ENCODE peak calls at places on chromosomes 13 and 19, in ten cellular contexts. M is uterus, W is right lobe of liver, R is tibial nerve, P is body of pancreas, V is NB4, Y is GM12878, A is testis, S is breast epithelium, J is transverse colon. G is an unnamed sample.

GRCh38 chr13:76812206-76812882 is 73.9 kb downstream of the KCTD12 start:
- DNase-seq in M (no peak), W (no peak), R (peak), P (no peak), V (no peak), Y (no peak), A (peak), S (no peak), J (no peak), G (peak)

GRCh38 chr19:40736661-40737060 is 13.6 kb downstream of the ACTMAP start:
- DNase-seq in M (no peak), W (no peak), R (no peak), P (no peak), V (no peak), Y (no peak), A (no peak), S (no peak), J (no peak), G (no peak)

GRCh38 chr13:32548837-32549236 is 10.2 kb upstream of the N4BP2L2 start:
- DNase-seq in M (no peak), W (no peak), R (no peak), P (no peak), V (peak), Y (no peak), A (no peak), S (no peak), J (no peak), G (no peak)

GRCh38 chr13:35789335-35790166 is 313.1 kb upstream of the MAB21L1 start:
- DNase-seq in M (no peak), W (no peak), R (no peak), P (no peak), V (peak), Y (no peak), A (no peak), S (no peak), J (no peak), G (no peak)

GRCh38 chr13:106513608-106514007 is 21.9 kb downstream of the EFNB2 start:
- DNase-seq in M (no peak), W (no peak), R (no peak), P (no peak), V (no peak), Y (no peak), A (no peak), S (no peak), J (no peak), G (no peak)

GRCh38 chr19:56748443-56748842 is 76.9 kb upstream of the ZNF835 start:
- DNase-seq in M (peak), W (no peak), R (no peak), P (no peak), V (peak), Y (no peak), A (peak), S (no peak), J (no peak), G (peak)

GRCh38 chr13:112060431-112060830 is 6.5 kb upstream of the SOX1 start:
- DNase-seq in M (no peak), W (no peak), R (no peak), P (no peak), V (no peak), Y (no peak), A (no peak), S (no peak), J (no peak), G (no peak)

GRCh38 chr19:38255759-38256052 is 468 bp downstream of the PPP1R14A start:
- DNase-seq in M (no peak), W (no peak), R (no peak), P (peak), V (no peak), Y (no peak), A (no peak), S (no peak), J (no peak), G (no peak)

GRCh38 chr13:23350009-23350408 is 83.5 kb downstream of the SACS start:
- DNase-seq in M (no peak), W (no peak), R (no peak), P (no peak), V (no peak), Y (no peak), A (no peak), S (no peak), J (no peak), G (no peak)

GRCh38 chr19:56086671-56087430 is 34.2 kb downstream of the ZNF787 start:
- DNase-seq in M (no peak), W (no peak), R (no peak), P (no peak), V (no peak), Y (no peak), A (no peak), S (no peak), J (no peak), G (no peak)

DNA sequence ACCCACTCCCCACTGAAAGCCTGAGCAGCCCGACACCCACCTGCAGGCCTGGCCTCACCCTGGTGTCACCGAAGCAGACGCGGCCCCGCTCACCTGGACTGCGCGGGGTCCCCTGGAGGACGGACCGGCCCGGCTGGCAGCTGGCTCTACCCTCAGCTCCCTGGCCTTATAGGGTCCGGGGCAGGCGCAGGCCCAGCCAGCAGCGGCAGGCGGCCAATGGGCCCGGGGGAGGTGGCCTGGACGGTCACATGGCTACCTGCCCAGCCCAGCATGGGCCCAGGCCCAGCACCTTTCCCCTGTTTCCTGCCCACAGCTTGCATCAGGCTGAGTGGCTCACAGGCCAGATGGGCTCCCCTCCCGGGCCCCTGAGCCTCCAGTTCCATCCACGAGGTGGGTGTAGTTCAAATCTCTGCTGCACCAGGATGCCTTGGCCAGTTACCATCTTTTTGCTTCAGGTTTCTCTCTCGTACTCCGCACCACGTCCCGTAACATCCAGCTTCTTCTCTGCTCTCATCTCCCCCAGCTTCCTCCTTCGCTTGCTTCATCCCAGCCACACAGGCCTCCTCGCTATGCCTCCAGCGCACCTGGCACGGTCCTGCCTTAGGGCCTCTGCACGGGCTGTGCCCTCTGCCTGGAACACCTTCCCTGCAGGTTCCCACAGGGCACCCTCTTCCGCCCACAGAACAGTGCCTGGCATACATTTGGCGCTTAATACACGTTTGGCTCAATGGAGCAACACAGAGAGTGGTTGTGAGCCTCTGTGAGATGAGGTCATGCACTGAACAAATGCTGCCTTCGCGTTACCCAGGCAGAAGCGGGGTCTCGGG is at the start of gene PLIN4:
- DNase-seq in M (peak), W (peak), R (no peak), P (peak), V (no peak), Y (no peak), A (peak), S (peak), J (peak), G (peak)
- TF ChIP-seq POLR2A in M (peak), W (peak), R (no peak), P (no peak), V (no peak), Y (no peak), A (no peak), S (no peak), J (peak), G (no peak)

GRCh38 chr19:16896098-16896912 is 7.5 kb downstream of the F2RL3 start:
- DNase-seq in M (no peak), W (no peak), R (no peak), P (no peak), V (peak), Y (no peak), A (peak), S (no peak), J (peak), G (no peak)

GRCh38 chr19:16897572-16898056 is 8.8 kb downstream of the F2RL3 start:
- DNase-seq in M (peak), W (no peak), R (no peak), P (peak), V (no peak), Y (no peak), A (peak), S (no peak), J (peak), G (no peak)

GRCh38 chr19:16898306-16899015 is 9.7 kb downstream of the F2RL3 start:
- DNase-seq in M (no peak), W (no peak), R (no peak), P (no peak), V (no peak), Y (no peak), A (no peak), S (no peak), J (no peak), G (no peak)

GRCh38 chr19:16895467-16896097 is 6.8 kb downstream of the F2RL3 start:
- DNase-seq in M (no peak), W (no peak), R (no peak), P (no peak), V (peak), Y (no peak), A (peak), S (no peak), J (no peak), G (no peak)

DNA sequence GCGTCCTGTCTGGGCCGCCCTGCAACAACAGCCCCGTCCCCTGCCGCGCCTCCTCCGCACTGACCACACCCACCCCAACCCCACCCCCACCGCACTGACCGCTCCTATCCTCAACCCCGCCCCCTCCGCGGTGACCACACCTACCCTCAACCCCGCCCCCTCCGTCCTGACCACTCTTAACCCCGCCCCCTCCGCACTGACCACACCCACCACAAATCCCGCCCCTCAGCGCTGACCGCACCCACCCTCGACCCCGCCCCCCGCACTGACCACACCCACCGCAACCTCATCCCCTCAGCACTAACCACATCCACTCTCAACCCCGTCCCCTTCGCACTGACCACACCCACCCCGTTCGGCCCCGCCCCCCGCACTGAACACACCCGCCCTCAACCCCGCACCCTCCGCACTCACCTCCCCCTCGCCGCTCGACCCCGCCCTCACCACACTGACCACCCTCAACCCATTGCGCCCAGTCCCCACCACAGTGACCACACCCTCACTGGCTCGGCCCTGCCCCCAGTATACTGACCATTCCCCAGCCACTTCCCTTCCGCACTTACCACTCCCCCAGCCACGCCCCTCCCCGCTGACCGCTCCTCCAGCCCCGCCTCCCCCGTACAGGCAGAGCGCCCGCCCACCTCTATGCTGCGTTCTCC is 8.2 kb downstream of the F2RL3 start:
- DNase-seq in M (peak), W (peak), R (peak), P (peak), V (peak), Y (peak), A (peak), S (peak), J (peak), G (peak)
- H3K4me3 ChIP-seq in M (peak), W (peak), R (peak), P (peak), V (peak), Y (peak), A (peak), S (peak), J (peak), G (peak)

GRCh38 chr19:14118165-14119051 is 846 bp upstream of the PRKACA start:
- DNase-seq in M (peak), W (peak), R (peak), P (peak), V (peak), Y (no peak), A (peak), S (peak), J (peak), G (peak)
- TF ChIP-seq POLR2A in M (peak), W (peak), R (peak), P (peak), V (peak), Y (peak), A (peak), S (peak), J (peak), G (peak)

GRCh38 chr19:1857648-1858326 is 5.6 kb downstream of the KLF16 start:
- DNase-seq in M (no peak), W (no peak), R (no peak), P (peak), V (peak), Y (no peak), A (no peak), S (no peak), J (peak), G (no peak)
- H3K4me3 ChIP-seq in M (peak), W (peak), R (peak), P (no peak), V (peak), Y (peak), A (no peak), S (peak), J (peak), G (peak)

GRCh38 chr19:3975144-3975543 is 4.2 kb upstream of the DAPK3 start:
- DNase-seq in M (no peak), W (no peak), R (no peak), P (no peak), V (no peak), Y (no peak), A (no peak), S (no peak), J (no peak), G (no peak)

GRCh38 chr19:3969435-3970312 is 1.2 kb downstream of the DAPK3 start:
- DNase-seq in M (peak), W (no peak), R (no peak), P (peak), V (no peak), Y (no peak), A (no peak), S (no peak), J (no peak), G (no peak)

GRCh38 chr19:3970313-3970807 is 539 bp downstream of the DAPK3 start:
- DNase-seq in M (peak), W (no peak), R (no peak), P (no peak), V (no peak), Y (no peak), A (no peak), S (no peak), J (no peak), G (peak)

GRCh38 chr19:3968556-3969434 is 2.1 kb downstream of the DAPK3 start:
- DNase-seq in M (peak), W (peak), R (peak), P (peak), V (peak), Y (no peak), A (peak), S (peak), J (peak), G (peak)

DNA sequence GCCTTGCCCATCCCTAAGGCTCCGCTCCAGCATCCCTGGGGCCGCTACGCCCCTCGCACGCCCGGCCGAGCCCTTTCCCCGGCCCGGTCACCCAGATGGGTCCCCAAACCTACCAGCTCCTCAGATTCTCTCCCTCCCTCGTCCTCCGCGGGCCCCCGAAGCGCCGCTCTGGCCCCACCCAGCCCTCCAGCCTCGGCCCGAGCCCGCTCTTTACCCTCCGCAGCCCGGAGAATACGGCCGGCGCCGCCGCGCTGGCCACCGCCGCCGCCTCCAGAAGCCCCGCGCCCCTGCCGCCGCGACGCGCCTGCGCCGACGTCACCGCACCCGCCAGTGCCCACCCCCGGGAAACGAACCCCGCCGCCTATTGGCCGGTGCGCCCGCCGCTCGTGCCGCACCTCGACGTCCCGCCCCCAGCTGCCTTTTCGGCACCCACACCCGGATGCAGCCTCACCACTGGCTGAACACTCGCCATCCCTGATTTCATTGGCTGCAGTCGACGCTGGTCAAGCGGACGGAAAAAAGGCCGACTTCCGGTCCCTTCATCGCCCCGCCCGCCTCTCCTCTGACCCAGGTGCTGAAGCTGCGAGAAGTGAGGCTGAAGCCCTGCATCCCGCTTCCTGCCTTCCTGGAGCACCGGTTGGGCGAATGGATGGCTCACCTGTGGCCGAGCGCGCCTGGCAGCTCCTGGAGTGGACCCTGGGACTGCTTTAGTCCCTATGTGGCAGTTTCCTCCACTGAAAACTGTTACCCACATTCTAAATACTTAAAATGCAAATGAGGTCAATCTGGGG is at the start of gene DAPK3:
- DNase-seq in M (peak), W (peak), R (peak), P (peak), V (peak), Y (peak), A (peak), S (peak), J (peak), G (peak)
- TF ChIP-seq POLR2A in M (peak), W (peak), R (peak), P (peak), V (peak), Y (peak), A (peak), S (peak), J (peak), G (peak)

DNA sequence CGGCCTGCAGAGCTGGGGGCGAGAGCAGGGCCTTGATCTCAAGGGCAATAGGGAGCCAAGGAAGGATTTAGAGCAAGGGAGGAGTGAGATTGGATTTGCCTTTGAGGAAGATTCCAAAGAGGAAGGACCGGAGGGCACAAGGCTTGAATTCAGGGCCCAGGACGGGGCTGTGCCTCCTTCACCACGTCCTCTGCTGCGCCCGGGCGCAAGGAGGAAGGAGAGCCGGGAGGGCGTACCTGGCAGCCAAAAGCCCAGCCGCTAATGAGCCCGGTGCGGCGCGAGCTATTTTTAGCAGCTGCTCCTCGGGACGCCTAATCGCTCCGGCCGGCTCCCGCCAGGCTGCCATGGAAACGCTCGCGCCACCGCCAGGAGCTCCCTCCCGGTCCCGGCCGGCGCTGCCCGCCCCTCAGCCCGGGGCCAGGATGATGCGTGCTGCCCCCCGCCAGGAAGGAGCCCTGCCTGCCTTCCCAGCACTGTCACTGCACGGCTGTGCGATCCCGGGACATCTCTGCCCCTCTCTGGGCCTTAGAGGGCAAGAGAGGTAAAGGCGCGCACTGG is 31.3 kb downstream of the TINCR start:
- DNase-seq in M (no peak), W (no peak), R (no peak), P (peak), V (no peak), Y (no peak), A (peak), S (no peak), J (no peak), G (peak)
- H3K4me3 ChIP-seq in M (no peak), W (no peak), R (no peak), P (no peak), V (no peak), Y (no peak), A (no peak), S (no peak), J (no peak), G (no peak)

GRCh38 chr19:12484371-12485322 is at the start of gene ZNF709:
- DNase-seq in M (peak), W (peak), R (peak), P (peak), V (peak), Y (peak), A (peak), S (peak), J (peak), G (peak)
- TF ChIP-seq POLR2A in M (peak), W (peak), R (no peak), P (peak), V (no peak), Y (peak), A (peak), S (no peak), J (peak), G (peak)

GRCh38 chr19:7533925-7534480 is 1.5 kb upstream of the PNPLA6 start:
- DNase-seq in M (peak), W (peak), R (peak), P (peak), V (peak), Y (peak), A (peak), S (peak), J (peak), G (peak)

GRCh38 chr19:7533281-7533819 is 2.2 kb upstream of the PNPLA6 start:
- DNase-seq in M (peak), W (peak), R (peak), P (peak), V (no peak), Y (no peak), A (peak), S (no peak), J (peak), G (peak)

GRCh38 chr19:7535993-7536685 is 622 bp downstream of the PNPLA6 start:
- DNase-seq in M (no peak), W (no peak), R (no peak), P (no peak), V (no peak), Y (no peak), A (no peak), S (no peak), J (no peak), G (no peak)

GRCh38 chr19:7535035-7535992 is at the start of gene PNPLA6:
- DNase-seq in M (peak), W (peak), R (peak), P (peak), V (peak), Y (peak), A (peak), S (peak), J (peak), G (peak)

GRCh38 chr19:7534531-7534980 is 961 bp upstream of the PNPLA6 start:
- DNase-seq in M (peak), W (peak), R (no peak), P (peak), V (peak), Y (no peak), A (peak), S (no peak), J (peak), G (peak)
- H3K4me3 ChIP-seq in M (peak), W (peak), R (peak), P (peak), V (peak), Y (peak), A (peak), S (peak), J (peak), G (peak)

GRCh38 chr13:93055233-93055632 is 171.4 kb upstream of the GPC6 start:
- DNase-seq in M (no peak), W (no peak), R (no peak), P (no peak), V (no peak), Y (no peak), A (no peak), S (no peak), J (no peak), G (no peak)
- TF ChIP-seq POLR2A in M (no peak), W (no peak), R (no peak), P (no peak), V (no peak), Y (no peak), A (no peak), S (no peak), J (no peak), G (no peak)